ENCODE peak calls at places on chromosomes 12 and 14, in nine cellular contexts. One of them, this sample, is unnamed.

GRCh38 chr12:105672171-105672570 is 341.7 kb downstream of the C12orf75 start:
- DNase-seq in CD4-positive, alpha-beta T cell: no peak
- DNase-seq in activated gamma-delta T cell treated with Interleukin-2 at 50 U/mL for 16 hours: no peak
- DNase-seq in neural crest cell: no peak
- DNase-seq in Kasumi-1: no peak
- DNase-seq in cardiac muscle cell: no peak
- DNase-seq in AG20443: peak
- DNase-seq in spleen: no peak
- DNase-seq in H4: no peak
- DNase-seq in this sample: no peak

GRCh38 chr12:120095356-120096135 is 21.0 kb downstream of the RAB35 start:
- DNase-seq in CD4-positive, alpha-beta T cell: no peak
- DNase-seq in activated gamma-delta T cell treated with Interleukin-2 at 50 U/mL for 16 hours: no peak
- DNase-seq in neural crest cell: no peak
- DNase-seq in Kasumi-1: no peak
- DNase-seq in cardiac muscle cell: no peak
- DNase-seq in AG20443: no peak
- DNase-seq in spleen: no peak
- DNase-seq in H4: no peak
- DNase-seq in this sample: no peak

GRCh38 chr12:78584695-78585094 is 279.9 kb upstream of the SYT1 start:
- DNase-seq in CD4-positive, alpha-beta T cell: no peak
- DNase-seq in activated gamma-delta T cell treated with Interleukin-2 at 50 U/mL for 16 hours: no peak
- DNase-seq in neural crest cell: no peak
- DNase-seq in Kasumi-1: no peak
- DNase-seq in cardiac muscle cell: peak
- DNase-seq in AG20443: no peak
- DNase-seq in spleen: no peak
- DNase-seq in H4: no peak
- DNase-seq in this sample: no peak

GRCh38 chr12:22625671-22626251 is 790 bp downstream of the ETNK1 start:
- DNase-seq in CD4-positive, alpha-beta T cell: peak
- DNase-seq in activated gamma-delta T cell treated with Interleukin-2 at 50 U/mL for 16 hours: no peak
- DNase-seq in neural crest cell: peak
- DNase-seq in Kasumi-1: peak
- DNase-seq in cardiac muscle cell: peak
- DNase-seq in AG20443: peak
- DNase-seq in spleen: no peak
- DNase-seq in H4: peak
- DNase-seq in this sample: no peak

GRCh38 chr14:87529081-87529480 is 463.9 kb downstream of the GALC start:
- DNase-seq in CD4-positive, alpha-beta T cell: no peak
- DNase-seq in activated gamma-delta T cell treated with Interleukin-2 at 50 U/mL for 16 hours: no peak
- DNase-seq in neural crest cell: no peak
- DNase-seq in Kasumi-1: no peak
- DNase-seq in cardiac muscle cell: no peak
- DNase-seq in AG20443: no peak
- DNase-seq in spleen: no peak
- DNase-seq in H4: no peak
- DNase-seq in this sample: no peak

GRCh38 chr12:50218386-50218785 is 51.2 kb upstream of the CERS5 start:
- DNase-seq in CD4-positive, alpha-beta T cell: no peak
- DNase-seq in activated gamma-delta T cell treated with Interleukin-2 at 50 U/mL for 16 hours: no peak
- DNase-seq in neural crest cell: no peak
- DNase-seq in Kasumi-1: no peak
- DNase-seq in cardiac muscle cell: no peak
- DNase-seq in AG20443: no peak
- DNase-seq in spleen: no peak
- DNase-seq in H4: peak
- DNase-seq in this sample: no peak

GRCh38 chr14:38548091-38548490 is 292.2 kb upstream of the CLEC14A start:
- DNase-seq in CD4-positive, alpha-beta T cell: no peak
- DNase-seq in activated gamma-delta T cell treated with Interleukin-2 at 50 U/mL for 16 hours: no peak
- DNase-seq in neural crest cell: no peak
- DNase-seq in Kasumi-1: no peak
- DNase-seq in cardiac muscle cell: no peak
- DNase-seq in AG20443: no peak
- DNase-seq in spleen: no peak
- DNase-seq in H4: no peak
- DNase-seq in this sample: no peak

GRCh38 chr12:105740337-105740736 is 398.4 kb downstream of the NUAK1 start:
- DNase-seq in CD4-positive, alpha-beta T cell: no peak
- DNase-seq in activated gamma-delta T cell treated with Interleukin-2 at 50 U/mL for 16 hours: no peak
- DNase-seq in neural crest cell: no peak
- DNase-seq in Kasumi-1: no peak
- DNase-seq in cardiac muscle cell: no peak
- DNase-seq in AG20443: no peak
- DNase-seq in spleen: no peak
- DNase-seq in H4: no peak
- DNase-seq in this sample: no peak

GRCh38 chr12:12872934-12873275 is 18.5 kb upstream of the GPRC5A start:
- DNase-seq in CD4-positive, alpha-beta T cell: no peak
- DNase-seq in activated gamma-delta T cell treated with Interleukin-2 at 50 U/mL for 16 hours: no peak
- DNase-seq in neural crest cell: no peak
- DNase-seq in Kasumi-1: no peak
- DNase-seq in cardiac muscle cell: no peak
- DNase-seq in AG20443: no peak
- DNase-seq in spleen: no peak
- DNase-seq in H4: no peak
- DNase-seq in this sample: no peak

GRCh38 chr12:27505124-27505523 is 18.9 kb upstream of the PPFIBP1 start:
- DNase-seq in CD4-positive, alpha-beta T cell: no peak
- DNase-seq in activated gamma-delta T cell treated with Interleukin-2 at 50 U/mL for 16 hours: no peak
- DNase-seq in neural crest cell: no peak
- DNase-seq in Kasumi-1: no peak
- DNase-seq in cardiac muscle cell: peak
- DNase-seq in AG20443: peak
- DNase-seq in spleen: no peak
- DNase-seq in H4: no peak
- DNase-seq in this sample: no peak

GRCh38 chr12:110863161-110863560 is 16.4 kb downstream of the CCDC63 start:
- DNase-seq in CD4-positive, alpha-beta T cell: no peak
- DNase-seq in activated gamma-delta T cell treated with Interleukin-2 at 50 U/mL for 16 hours: no peak
- DNase-seq in neural crest cell: no peak
- DNase-seq in Kasumi-1: no peak
- DNase-seq in cardiac muscle cell: no peak
- DNase-seq in AG20443: no peak
- DNase-seq in spleen: no peak
- DNase-seq in H4: no peak
- DNase-seq in this sample: no peak

GRCh38 chr14:103105580-103106168 is 11.1 kb downstream of the EXOC3L4 start:
- DNase-seq in CD4-positive, alpha-beta T cell: no peak
- DNase-seq in activated gamma-delta T cell treated with Interleukin-2 at 50 U/mL for 16 hours: no peak
- DNase-seq in neural crest cell: no peak
- DNase-seq in Kasumi-1: peak
- DNase-seq in cardiac muscle cell: no peak
- DNase-seq in AG20443: no peak
- DNase-seq in spleen: no peak
- DNase-seq in H4: no peak
- DNase-seq in this sample: no peak

GRCh38 chr14:94047581-94047980 is 21.4 kb downstream of the OTUB2 start:
- DNase-seq in CD4-positive, alpha-beta T cell: no peak
- DNase-seq in activated gamma-delta T cell treated with Interleukin-2 at 50 U/mL for 16 hours: no peak
- DNase-seq in neural crest cell: no peak
- DNase-seq in Kasumi-1: no peak
- DNase-seq in cardiac muscle cell: no peak
- DNase-seq in AG20443: no peak
- DNase-seq in spleen: peak
- DNase-seq in H4: no peak
- DNase-seq in this sample: no peak

GRCh38 chr14:90381011-90381790 is 15.6 kb upstream of the CALM1 start:
- DNase-seq in CD4-positive, alpha-beta T cell: no peak
- DNase-seq in activated gamma-delta T cell treated with Interleukin-2 at 50 U/mL for 16 hours: no peak
- DNase-seq in neural crest cell: no peak
- DNase-seq in Kasumi-1: no peak
- DNase-seq in cardiac muscle cell: peak
- DNase-seq in AG20443: no peak
- DNase-seq in spleen: no peak
- DNase-seq in H4: no peak
- DNase-seq in this sample: no peak

GRCh38 chr12:7431993-7432685 is 11.8 kb downstream of the CD163L1 start:
- DNase-seq in CD4-positive, alpha-beta T cell: no peak
- DNase-seq in activated gamma-delta T cell treated with Interleukin-2 at 50 U/mL for 16 hours: no peak
- DNase-seq in neural crest cell: no peak
- DNase-seq in Kasumi-1: no peak
- DNase-seq in cardiac muscle cell: no peak
- DNase-seq in AG20443: peak
- DNase-seq in spleen: no peak
- DNase-seq in H4: no peak
- DNase-seq in this sample: no peak

GRCh38 chr14:58488550-58488949 is 61.0 kb downstream of the KIAA0586 start:
- DNase-seq in CD4-positive, alpha-beta T cell: no peak
- DNase-seq in activated gamma-delta T cell treated with Interleukin-2 at 50 U/mL for 16 hours: no peak
- DNase-seq in neural crest cell: no peak
- DNase-seq in Kasumi-1: peak
- DNase-seq in cardiac muscle cell: peak
- DNase-seq in AG20443: peak
- DNase-seq in spleen: no peak
- DNase-seq in H4: peak
- DNase-seq in this sample: no peak

GRCh38 chr12:45425426-45425825 is 209.5 kb downstream of the ANO6 start:
- DNase-seq in CD4-positive, alpha-beta T cell: no peak
- DNase-seq in activated gamma-delta T cell treated with Interleukin-2 at 50 U/mL for 16 hours: no peak
- DNase-seq in neural crest cell: no peak
- DNase-seq in Kasumi-1: no peak
- DNase-seq in cardiac muscle cell: peak
- DNase-seq in AG20443: peak
- DNase-seq in spleen: no peak
- DNase-seq in H4: no peak
- DNase-seq in this sample: no peak

GRCh38 chr12:52354197-52354596 is 13.1 kb downstream of the KRT85 start:
- DNase-seq in CD4-positive, alpha-beta T cell: no peak
- DNase-seq in activated gamma-delta T cell treated with Interleukin-2 at 50 U/mL for 16 hours: no peak
- DNase-seq in neural crest cell: no peak
- DNase-seq in Kasumi-1: no peak
- DNase-seq in cardiac muscle cell: no peak
- DNase-seq in AG20443: no peak
- DNase-seq in spleen: peak
- DNase-seq in H4: no peak
- DNase-seq in this sample: no peak

GRCh38 chr12:115232455-115233156 is 548.6 kb upstream of the TBX3 start:
- DNase-seq in CD4-positive, alpha-beta T cell: no peak
- DNase-seq in activated gamma-delta T cell treated with Interleukin-2 at 50 U/mL for 16 hours: no peak
- DNase-seq in neural crest cell: no peak
- DNase-seq in Kasumi-1: no peak
- DNase-seq in cardiac muscle cell: peak
- DNase-seq in AG20443: peak
- DNase-seq in spleen: no peak
- DNase-seq in H4: no peak
- DNase-seq in this sample: no peak

GRCh38 chr14:50397461-50398196 is 948 bp upstream of the CDKL1 start:
- DNase-seq in CD4-positive, alpha-beta T cell: no peak
- DNase-seq in activated gamma-delta T cell treated with Interleukin-2 at 50 U/mL for 16 hours: no peak
- DNase-seq in neural crest cell: peak
- DNase-seq in Kasumi-1: no peak
- DNase-seq in cardiac muscle cell: no peak
- DNase-seq in AG20443: peak
- DNase-seq in spleen: no peak
- DNase-seq in H4: no peak
- DNase-seq in this sample: no peak

GRCh38 chr14:74571901-74572828 is 39.9 kb downstream of the LTBP2 start:
- DNase-seq in CD4-positive, alpha-beta T cell: no peak
- DNase-seq in activated gamma-delta T cell treated with Interleukin-2 at 50 U/mL for 16 hours: no peak
- DNase-seq in neural crest cell: peak
- DNase-seq in Kasumi-1: no peak
- DNase-seq in cardiac muscle cell: peak
- DNase-seq in AG20443: peak
- DNase-seq in spleen: peak
- DNase-seq in H4: peak
- DNase-seq in this sample: peak

GRCh38 chr14:100065161-100065871 is at the start of gene EVL:
- DNase-seq in CD4-positive, alpha-beta T cell: peak
- DNase-seq in activated gamma-delta T cell treated with Interleukin-2 at 50 U/mL for 16 hours: peak
- DNase-seq in neural crest cell: no peak
- DNase-seq in Kasumi-1: peak
- DNase-seq in cardiac muscle cell: no peak
- DNase-seq in AG20443: no peak
- DNase-seq in spleen: peak
- DNase-seq in H4: no peak
- DNase-seq in this sample: peak

GRCh38 chr14:33475623-33476022 is 475.3 kb downstream of the EGLN3 start:
- DNase-seq in CD4-positive, alpha-beta T cell: peak
- DNase-seq in activated gamma-delta T cell treated with Interleukin-2 at 50 U/mL for 16 hours: peak
- DNase-seq in neural crest cell: peak
- DNase-seq in Kasumi-1: peak
- DNase-seq in cardiac muscle cell: peak
- DNase-seq in AG20443: peak
- DNase-seq in spleen: no peak
- DNase-seq in H4: peak
- DNase-seq in this sample: no peak

GRCh38 chr12:58529114-58529665 is 391.1 kb downstream of the LRIG3 start:
- DNase-seq in CD4-positive, alpha-beta T cell: no peak
- DNase-seq in activated gamma-delta T cell treated with Interleukin-2 at 50 U/mL for 16 hours: no peak
- DNase-seq in neural crest cell: no peak
- DNase-seq in Kasumi-1: no peak
- DNase-seq in cardiac muscle cell: peak
- DNase-seq in AG20443: peak
- DNase-seq in spleen: no peak
- DNase-seq in H4: peak
- DNase-seq in this sample: no peak

GRCh38 chr12:129681151-129681550 is 222.7 kb downstream of the TMEM132D start:
- DNase-seq in CD4-positive, alpha-beta T cell: no peak
- DNase-seq in activated gamma-delta T cell treated with Interleukin-2 at 50 U/mL for 16 hours: no peak
- DNase-seq in neural crest cell: no peak
- DNase-seq in Kasumi-1: no peak
- DNase-seq in cardiac muscle cell: no peak
- DNase-seq in AG20443: no peak
- DNase-seq in spleen: no peak
- DNase-seq in H4: no peak
- DNase-seq in this sample: no peak

GRCh38 chr12:120669055-120669828 is 17.7 kb upstream of the MLEC start:
- DNase-seq in CD4-positive, alpha-beta T cell: no peak
- DNase-seq in activated gamma-delta T cell treated with Interleukin-2 at 50 U/mL for 16 hours: no peak
- DNase-seq in neural crest cell: peak
- DNase-seq in Kasumi-1: no peak
- DNase-seq in cardiac muscle cell: peak
- DNase-seq in AG20443: peak
- DNase-seq in spleen: peak
- DNase-seq in H4: no peak
- DNase-seq in this sample: no peak

GRCh38 chr12:22577667-22578066 is 33.3 kb upstream of the C2CD5 start:
- DNase-seq in CD4-positive, alpha-beta T cell: no peak
- DNase-seq in activated gamma-delta T cell treated with Interleukin-2 at 50 U/mL for 16 hours: no peak
- DNase-seq in neural crest cell: no peak
- DNase-seq in Kasumi-1: no peak
- DNase-seq in cardiac muscle cell: peak
- DNase-seq in AG20443: no peak
- DNase-seq in spleen: no peak
- DNase-seq in H4: no peak
- DNase-seq in this sample: no peak

GRCh38 chr14:39102265-39102968 is 618 bp downstream of the SEC23A start:
- DNase-seq in CD4-positive, alpha-beta T cell: no peak
- DNase-seq in activated gamma-delta T cell treated with Interleukin-2 at 50 U/mL for 16 hours: no peak
- DNase-seq in neural crest cell: no peak
- DNase-seq in Kasumi-1: peak
- DNase-seq in cardiac muscle cell: peak
- DNase-seq in AG20443: peak
- DNase-seq in spleen: no peak
- DNase-seq in H4: peak
- DNase-seq in this sample: no peak

GRCh38 chr12:31590730-31591307 is at the start of gene DENND5B:
- DNase-seq in CD4-positive, alpha-beta T cell: peak
- DNase-seq in activated gamma-delta T cell treated with Interleukin-2 at 50 U/mL for 16 hours: peak
- DNase-seq in neural crest cell: peak
- DNase-seq in Kasumi-1: peak
- DNase-seq in cardiac muscle cell: peak
- DNase-seq in AG20443: peak
- DNase-seq in spleen: peak
- DNase-seq in H4: peak
- DNase-seq in this sample: peak

GRCh38 chr14:70754989-70755388 is 54.3 kb downstream of the MAP3K9 start:
- DNase-seq in CD4-positive, alpha-beta T cell: no peak
- DNase-seq in activated gamma-delta T cell treated with Interleukin-2 at 50 U/mL for 16 hours: no peak
- DNase-seq in neural crest cell: no peak
- DNase-seq in Kasumi-1: no peak
- DNase-seq in cardiac muscle cell: peak
- DNase-seq in AG20443: no peak
- DNase-seq in spleen: no peak
- DNase-seq in H4: peak
- DNase-seq in this sample: no peak

GRCh38 chr12:59850268-59850667 is 254.4 kb downstream of the SLC16A7 start:
- DNase-seq in CD4-positive, alpha-beta T cell: no peak
- DNase-seq in activated gamma-delta T cell treated with Interleukin-2 at 50 U/mL for 16 hours: no peak
- DNase-seq in neural crest cell: no peak
- DNase-seq in Kasumi-1: no peak
- DNase-seq in cardiac muscle cell: no peak
- DNase-seq in AG20443: no peak
- DNase-seq in spleen: no peak
- DNase-seq in H4: no peak
- DNase-seq in this sample: no peak